ENCODE peak calls at places on chromosome 21, in four cellular contexts. One of them, this sample, is unnamed.

GRCh38 chr21:20998456-20998789 is 214 bp downstream of the NCAM2 start:
- DNase-seq in GM12878: no peak
- DNase-seq in SK-N-SH: no peak
- DNase-seq in K562: no peak
- DNase-seq in this sample: no peak

GRCh38 chr21:37257967-37258877 is 8.9 kb downstream of the VPS26C start:
- DNase-seq in GM12878: peak; percentile 87
- DNase-seq in SK-N-SH: peak; percentile 74
- DNase-seq in K562: no peak
- DNase-seq in this sample: peak; percentile 75

GRCh38 chr21:26769613-26770188 is 75.5 kb downstream of the ADAMTS1 start:
- DNase-seq in GM12878: no peak
- DNase-seq in SK-N-SH: peak; percentile 40
- DNase-seq in K562: no peak
- DNase-seq in this sample: no peak

GRCh38 chr21:16330340-16331319 is 600.8 kb downstream of the USP25 start:
- DNase-seq in GM12878: no peak
- DNase-seq in SK-N-SH: peak; percentile 39
- DNase-seq in K562: no peak
- DNase-seq in this sample: peak; percentile 16

GRCh38 chr21:16535100-16535418 is 805.3 kb downstream of the USP25 start:
- DNase-seq in GM12878: no peak
- DNase-seq in SK-N-SH: peak; percentile 28
- DNase-seq in K562: no peak
- DNase-seq in this sample: no peak

GRCh38 chr21:27035791-27036190 is 68.9 kb upstream of the ADAMTS5 start:
- DNase-seq in GM12878: no peak
- DNase-seq in SK-N-SH: no peak
- DNase-seq in K562: no peak
- DNase-seq in this sample: no peak

GRCh38 chr21:33848252-33848953 is 67.2 kb downstream of the ATP5PO start:
- DNase-seq in GM12878: no peak
- DNase-seq in SK-N-SH: no peak
- DNase-seq in K562: no peak
- DNase-seq in this sample: no peak

GRCh38 chr21:17782051-17782450 is 37.1 kb downstream of the C21orf91 start:
- DNase-seq in GM12878: no peak
- DNase-seq in SK-N-SH: no peak
- DNase-seq in K562: no peak
- DNase-seq in this sample: no peak

GRCh38 chr21:27694667-27695066 is 727.8 kb upstream of the ADAMTS5 start:
- DNase-seq in GM12878: no peak
- DNase-seq in SK-N-SH: no peak
- DNase-seq in K562: no peak
- DNase-seq in this sample: no peak

GRCh38 chr21:21712761-21713558 is 714.8 kb downstream of the NCAM2 start:
- DNase-seq in GM12878: no peak
- DNase-seq in SK-N-SH: no peak
- DNase-seq in K562: no peak
- DNase-seq in this sample: no peak

GRCh38 chr21:32320059-32320458 is 21.4 kb downstream of the MRAP start:
- DNase-seq in GM12878: no peak
- DNase-seq in SK-N-SH: no peak
- DNase-seq in K562: no peak
- DNase-seq in this sample: no peak

GRCh38 chr21:41171210-41171609 is 3.2 kb downstream of the BACE2 start:
- DNase-seq in GM12878: no peak
- DNase-seq in SK-N-SH: no peak
- DNase-seq in K562: no peak
- DNase-seq in this sample: no peak

GRCh38 chr21:36709030-36709867 is 10.3 kb downstream of the SIM2 start:
- DNase-seq in GM12878: no peak
- DNase-seq in SK-N-SH: no peak
- DNase-seq in K562: no peak
- DNase-seq in this sample: peak; percentile 36

GRCh38 chr21:28421716-28422480 is 570.8 kb downstream of the LTN1 start:
- DNase-seq in GM12878: no peak
- DNase-seq in SK-N-SH: no peak
- DNase-seq in K562: no peak
- DNase-seq in this sample: no peak

GRCh38 chr21:33828083-33828482 is 87.5 kb downstream of the ATP5PO start:
- DNase-seq in GM12878: no peak
- DNase-seq in SK-N-SH: no peak
- DNase-seq in K562: no peak
- DNase-seq in this sample: no peak

GRCh38 chr21:20258542-20258941 is 739.7 kb upstream of the NCAM2 start:
- DNase-seq in GM12878: no peak
- DNase-seq in SK-N-SH: no peak
- DNase-seq in K562: peak; percentile 58
- DNase-seq in this sample: no peak

GRCh38 chr21:26954591-26955214 is 12.2 kb downstream of the ADAMTS5 start:
- DNase-seq in GM12878: no peak
- DNase-seq in SK-N-SH: no peak
- DNase-seq in K562: no peak
- DNase-seq in this sample: no peak

GRCh38 chr21:42557420-42557819 is 43.8 kb downstream of the SLC37A1 start:
- DNase-seq in GM12878: no peak
- DNase-seq in SK-N-SH: no peak
- DNase-seq in K562: no peak
- DNase-seq in this sample: peak; percentile 4

GRCh38 chr21:37873655-37874054 is 42.6 kb downstream of the KCNJ6 start:
- DNase-seq in GM12878: no peak
- DNase-seq in SK-N-SH: no peak
- DNase-seq in K562: no peak
- DNase-seq in this sample: no peak

GRCh38 chr21:26846036-26846931 is 1.1 kb upstream of the ADAMTS1 start:
- DNase-seq in GM12878: no peak
- DNase-seq in SK-N-SH: peak; percentile 76
- DNase-seq in K562: no peak
- DNase-seq in this sample: peak; percentile 72

GRCh38 chr21:42806489-42807140 is 72.7 kb downstream of the WDR4 start:
- DNase-seq in GM12878: no peak
- DNase-seq in SK-N-SH: no peak
- DNase-seq in K562: no peak
- DNase-seq in this sample: no peak

GRCh38 chr21:41290106-41290799 is 26.3 kb upstream of the FAM3B start:
- DNase-seq in GM12878: no peak
- DNase-seq in SK-N-SH: no peak
- DNase-seq in K562: no peak
- DNase-seq in this sample: no peak

GRCh38 chr21:14982336-14982735 is 82.5 kb downstream of the NRIP1 start:
- DNase-seq in GM12878: no peak
- DNase-seq in SK-N-SH: no peak
- DNase-seq in K562: no peak
- DNase-seq in this sample: no peak

GRCh38 chr21:26844258-26845065 is 747 bp downstream of the ADAMTS1 start:
- DNase-seq in GM12878: no peak
- DNase-seq in SK-N-SH: peak; percentile 73
- DNase-seq in K562: no peak
- DNase-seq in this sample: peak; percentile 49

GRCh38 chr21:42569732-42570301 is 56.2 kb downstream of the SLC37A1 start:
- DNase-seq in GM12878: no peak
- DNase-seq in SK-N-SH: no peak
- DNase-seq in K562: no peak
- DNase-seq in this sample: peak; percentile 7

GRCh38 chr21:25717491-25718139 is 17.1 kb downstream of the ATP5PF start:
- DNase-seq in GM12878: no peak
- DNase-seq in SK-N-SH: no peak
- DNase-seq in K562: peak; percentile 46
- DNase-seq in this sample: no peak

GRCh38 chr21:42782723-42783247 is 96.6 kb downstream of the WDR4 start:
- DNase-seq in GM12878: no peak
- DNase-seq in SK-N-SH: peak; percentile 32
- DNase-seq in K562: no peak
- DNase-seq in this sample: no peak

GRCh38 chr21:15247613-15248012 is 182.8 kb upstream of the NRIP1 start:
- DNase-seq in GM12878: no peak
- DNase-seq in SK-N-SH: no peak
- DNase-seq in K562: no peak
- DNase-seq in this sample: no peak

GRCh38 chr21:17859661-17860060 is 40.5 kb upstream of the C21orf91 start:
- DNase-seq in GM12878: no peak
- DNase-seq in SK-N-SH: no peak
- DNase-seq in K562: no peak
- DNase-seq in this sample: no peak

GRCh38 chr21:15301736-15302135 is 236.9 kb upstream of the NRIP1 start:
- DNase-seq in GM12878: no peak
- DNase-seq in SK-N-SH: no peak
- DNase-seq in K562: no peak
- DNase-seq in this sample: no peak

GRCh38 chr21:37799193-37800121 is 116.8 kb downstream of the KCNJ6 start:
- DNase-seq in GM12878: no peak
- DNase-seq in SK-N-SH: no peak
- DNase-seq in K562: no peak
- DNase-seq in this sample: no peak

GRCh38 chr21:33871171-33871570 is 44.4 kb downstream of the ATP5PO start:
- DNase-seq in GM12878: no peak
- DNase-seq in SK-N-SH: no peak
- DNase-seq in K562: no peak
- DNase-seq in this sample: no peak

GRCh38 chr21:42356036-42356435 is 5.2 kb upstream of the TFF2 start:
- DNase-seq in GM12878: no peak
- DNase-seq in SK-N-SH: no peak
- DNase-seq in K562: no peak
- DNase-seq in this sample: no peak

GRCh38 chr21:39034590-39035536 is 148.4 kb downstream of the PSMG1 start:
- DNase-seq in GM12878: no peak
- DNase-seq in SK-N-SH: no peak
- DNase-seq in K562: no peak
- DNase-seq in this sample: no peak

GRCh38 chr21:39037807-39038405 is 145.3 kb downstream of the PSMG1 start:
- DNase-seq in GM12878: no peak
- DNase-seq in SK-N-SH: no peak
- DNase-seq in K562: peak; percentile 36
- DNase-seq in this sample: peak; percentile 78

GRCh38 chr21:39036581-39036980 is 146.7 kb downstream of the PSMG1 start:
- DNase-seq in GM12878: no peak
- DNase-seq in SK-N-SH: no peak
- DNase-seq in K562: no peak
- DNase-seq in this sample: no peak

GRCh38 chr21:39030127-39030884 is 152.9 kb downstream of the PSMG1 start:
- DNase-seq in GM12878: no peak
- DNase-seq in SK-N-SH: no peak
- DNase-seq in K562: no peak
- DNase-seq in this sample: peak; percentile 80

DNA sequence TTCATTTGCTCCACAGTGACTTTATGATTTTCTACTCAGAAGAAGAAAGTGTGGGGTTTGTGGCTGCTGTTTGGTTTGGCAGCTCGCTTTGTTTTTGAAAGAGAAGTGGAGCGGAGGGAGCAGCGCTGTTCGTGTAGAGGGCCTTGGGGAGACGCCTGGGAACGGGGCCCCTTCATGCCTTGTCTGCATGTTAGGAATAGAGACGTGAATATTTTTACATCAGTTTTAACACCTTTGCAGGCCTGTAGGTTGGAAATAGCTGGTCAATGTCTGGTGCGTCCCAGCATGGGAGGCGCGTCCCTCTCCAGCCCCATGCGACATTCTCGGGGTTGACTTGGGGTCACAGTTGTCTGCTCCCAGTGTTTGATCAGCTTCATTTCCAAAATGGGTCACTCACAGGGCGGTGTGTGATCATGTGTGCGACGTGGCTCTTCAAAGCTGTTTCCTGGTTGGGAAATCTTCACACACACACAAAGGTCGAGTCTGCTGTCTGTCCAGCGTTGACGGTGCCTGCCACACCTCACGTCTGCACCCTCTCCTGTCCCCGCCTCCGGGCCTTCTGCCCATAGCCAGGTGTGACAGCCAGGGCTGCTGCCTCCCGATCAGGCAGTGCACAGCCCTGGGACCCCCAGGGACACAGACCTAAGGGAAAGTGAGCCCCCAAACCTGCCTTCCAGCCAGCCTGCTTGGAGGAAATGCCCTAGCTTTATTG is 149.2 kb downstream of the PSMG1 start:
- DNase-seq in GM12878: no peak
- DNase-seq in SK-N-SH: no peak
- DNase-seq in K562: no peak
- DNase-seq in this sample: no peak
- TF ChIP-seq USF1 in GM12878: no peak
- TF ChIP-seq USF1 in SK-N-SH: no peak
- TF ChIP-seq USF1 in K562: no peak
- TF ChIP-seq USF1 in this sample: no peak

GRCh38 chr21:46001821-46002681 is 20.5 kb downstream of the COL6A1 start:
- DNase-seq in GM12878: no peak
- DNase-seq in SK-N-SH: peak; percentile 23
- DNase-seq in K562: no peak
- DNase-seq in this sample: peak; percentile 11
- TF ChIP-seq USF2 in GM12878: no peak
- TF ChIP-seq USF2 in SK-N-SH: no peak
- TF ChIP-seq USF2 in K562: no peak
- TF ChIP-seq USF2 in this sample: no peak

DNA sequence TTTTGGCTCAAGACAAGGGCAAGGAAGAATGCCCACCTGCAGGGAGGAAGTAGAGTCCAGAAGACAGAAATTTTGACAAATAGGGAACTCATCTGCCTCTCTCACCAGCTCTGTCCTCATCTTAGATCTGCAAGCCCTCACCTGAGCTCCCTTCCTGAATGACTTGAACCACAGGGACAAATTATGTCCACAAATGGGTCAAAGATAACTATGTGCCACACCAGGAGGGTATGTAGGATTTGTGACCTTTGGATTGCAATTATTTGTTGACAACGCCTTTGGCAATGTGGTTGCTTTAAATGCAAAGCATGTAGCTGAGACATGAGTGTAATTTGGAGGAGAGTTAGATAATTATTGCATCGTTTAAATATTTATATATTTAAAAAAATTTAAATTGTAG is 79.5 kb downstream of the GRIK1 start:
- DNase-seq in GM12878: no peak
- DNase-seq in SK-N-SH: no peak
- DNase-seq in K562: no peak
- DNase-seq in this sample: no peak
- TF ChIP-seq USF1 in GM12878: no peak
- TF ChIP-seq USF1 in SK-N-SH: no peak
- TF ChIP-seq USF1 in K562: no peak
- TF ChIP-seq USF1 in this sample: no peak

GRCh38 chr21:43974791-43975468 is 37.2 kb upstream of the TRAPPC10 start:
- DNase-seq in GM12878: no peak
- DNase-seq in SK-N-SH: no peak
- DNase-seq in K562: no peak
- DNase-seq in this sample: no peak

GRCh38 chr21:43973634-43973955 is 38.5 kb upstream of the TRAPPC10 start:
- DNase-seq in GM12878: no peak
- DNase-seq in SK-N-SH: no peak
- DNase-seq in K562: no peak
- DNase-seq in this sample: no peak

GRCh38 chr21:43971992-43972255 is 40.2 kb upstream of the TRAPPC10 start:
- DNase-seq in GM12878: no peak
- DNase-seq in SK-N-SH: no peak
- DNase-seq in K562: no peak
- DNase-seq in this sample: no peak

GRCh38 chr21:43971201-43971991 is 40.7 kb upstream of the TRAPPC10 start:
- DNase-seq in GM12878: no peak
- DNase-seq in SK-N-SH: no peak
- DNase-seq in K562: no peak
- DNase-seq in this sample: no peak

GRCh38 chr21:43972850-43973633 is 39.1 kb upstream of the TRAPPC10 start:
- DNase-seq in GM12878: no peak
- DNase-seq in SK-N-SH: peak; percentile 69
- DNase-seq in K562: peak; percentile 64
- DNase-seq in this sample: no peak
- TF ChIP-seq USF2 in GM12878: no peak
- TF ChIP-seq USF2 in SK-N-SH: no peak
- TF ChIP-seq USF2 in K562: no peak
- TF ChIP-seq USF2 in this sample: no peak

This sample was measured in WTC11.